ENCODE peak calls at places on chromosome 2, in four cellular contexts. U is HCT116, O is astrocyte, E is mammary epithelial cell. T is an unnamed sample. For H3K9me3, the result is how much of the 10 kb centered on the place peaks cover.

GRCh38 chr2:23480991-23481797 is 96.2 kb downstream of the KLHL29 start:
- DNase-seq in E (peak), O (peak), U (peak), T (peak)

GRCh38 chr2:9422321-9423099 is 818 bp downstream of the ITGB1BP1 start:
- DNase-seq in E (peak), U (peak), O (no peak), T (peak)

GRCh38 chr2:117272975-117273671 is 541.4 kb upstream of the DDX18 start:
- DNase-seq in E (no peak), U (no peak), O (no peak), T (no peak)

GRCh38 chr2:18891598-18892345 is 302.4 kb upstream of the NT5C1B start:
- DNase-seq in E (no peak), O (no peak), U (no peak), T (no peak)

GRCh38 chr2:18626256-18626668 is 36.9 kb upstream of the NT5C1B start:
- DNase-seq in E (peak), U (no peak), O (peak), T (peak)

GRCh38 chr2:101718993-101719571 is 21.6 kb downstream of the MAP4K4 start:
- DNase-seq in U (no peak), E (peak), O (no peak), T (peak)

GRCh38 chr2:71923887-71924533 is 223.7 kb downstream of the CYP26B1 start:
- DNase-seq in U (peak), E (peak), O (peak), T (peak)

GRCh38 chr2:64133828-64134227 is 10.4 kb downstream of the PELI1 start:
- DNase-seq in U (no peak), E (peak), O (peak), T (peak)

GRCh38 chr2:219643788-219644398 is 16.5 kb downstream of the SLC4A3 start:
- DNase-seq in E (no peak), U (no peak), O (no peak), T (no peak)

GRCh38 chr2:433216-433615 is 145.3 kb upstream of the ALKAL2 start:
- DNase-seq in O (no peak), E (no peak), U (no peak), T (no peak)

GRCh38 chr2:160920791-160921303 is 239.4 kb upstream of the TANK start:
- DNase-seq in E (peak), U (no peak), O (peak), T (no peak)

DNA sequence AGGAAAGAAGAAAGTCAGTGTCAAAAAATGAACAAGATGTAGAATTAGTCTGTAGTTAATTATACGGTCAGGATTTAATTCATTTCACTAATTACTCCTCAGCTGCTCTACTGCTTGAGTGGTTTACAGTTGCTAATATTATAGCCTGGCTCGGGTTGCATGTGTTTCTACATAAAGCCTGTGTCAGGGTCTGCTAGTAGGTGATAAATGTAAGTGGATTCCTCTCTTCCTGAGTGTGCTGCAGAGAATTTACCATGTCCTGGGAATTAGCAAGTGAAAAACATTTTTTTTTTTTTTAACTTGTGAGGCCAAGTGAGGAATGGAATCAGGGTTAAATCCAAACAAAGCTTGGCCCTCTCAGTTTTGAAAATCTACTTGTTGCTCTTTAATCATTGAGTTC is 622.6 kb downstream of the EPHA4 start:
- DNase-seq in E (no peak), U (no peak), O (peak), T (no peak)
- H2AFZ ChIP-seq in E (no peak), U (no peak), O (no peak), T (no peak)

GRCh38 chr2:217418544-217418943 is 558.7 kb upstream of the TNP1 start:
- DNase-seq in E (no peak), O (no peak), U (no peak), T (no peak)
- H3K4me3 ChIP-seq in E (no peak), O (no peak), U (no peak), T (no peak)

GRCh38 chr2:80786584-80786983 is 482.0 kb upstream of the LRRTM1 start:
- DNase-seq in U (no peak), O (no peak), E (no peak), T (no peak)
- H3K9me3 ChIP-seq in U (under half), O (under half), E (under half), T (under half)

GRCh38 chr2:128521482-128521881 is 202.8 kb upstream of the HS6ST1 start:
- DNase-seq in E (no peak), O (no peak), U (no peak), T (no peak)
- H2AFZ ChIP-seq in E (no peak), O (no peak), U (no peak), T (no peak)

GRCh38 chr2:43418673-43419072 is 177.2 kb downstream of the THADA start:
- DNase-seq in E (no peak), U (no peak), O (no peak), T (no peak)

GRCh38 chr2:43414586-43415125 is 181.2 kb downstream of the THADA start:
- DNase-seq in U (no peak), O (no peak), E (no peak), T (no peak)

GRCh38 chr2:43419886-43420285 is 176.0 kb downstream of the THADA start:
- DNase-seq in U (no peak), O (no peak), E (peak), T (no peak)

GRCh38 chr2:43415582-43415981 is 180.3 kb downstream of the THADA start:
- DNase-seq in U (no peak), E (no peak), O (no peak), T (no peak)

GRCh38 chr2:43417296-43417695 is 178.5 kb downstream of the THADA start:
- DNase-seq in O (no peak), U (no peak), E (no peak), T (no peak)
- H3K4me3 ChIP-seq in O (no peak), U (no peak), E (no peak), T (no peak)

GRCh38 chr2:89784960-89785359 is 1093.5 kb downstream of the RPIA start:
- DNase-seq in E (no peak), O (no peak), U (no peak), T (no peak)
- H3K9me3 ChIP-seq in E (half or more), O (under half), U (half or more), T (half or more)